ENCODE peak calls at places on chromosome 16, in four cellular contexts. One of them, this sample, is unnamed.

GRCh38 chr16:86479419-86479818 is 30.9 kb upstream of the FOXF1 start:
- DNase-seq in K562: no peak
- DNase-seq in GM12878: no peak
- DNase-seq in HepG2: no peak
- DNase-seq in this sample: no peak

GRCh38 chr16:67181346-67181745 is 2.4 kb downstream of the MATCAP1 start:
- DNase-seq in K562: no peak
- DNase-seq in GM12878: no peak
- DNase-seq in HepG2: no peak
- DNase-seq in this sample: no peak

GRCh38 chr16:3480901-3481695 is 14.2 kb downstream of the C16orf90 start:
- DNase-seq in K562: peak; percentile 55
- DNase-seq in GM12878: no peak
- DNase-seq in HepG2: peak; percentile 64
- DNase-seq in this sample: peak; percentile 31

GRCh38 chr16:69093974-69094373 is 11.5 kb upstream of the HAS3 start:
- DNase-seq in K562: no peak
- DNase-seq in GM12878: no peak
- DNase-seq in HepG2: no peak
- DNase-seq in this sample: no peak

GRCh38 chr16:65327346-65327745 is 205.5 kb upstream of the CDH11 start:
- DNase-seq in K562: no peak
- DNase-seq in GM12878: no peak
- DNase-seq in HepG2: no peak
- DNase-seq in this sample: no peak

GRCh38 chr16:58409316-58409973 is 17.2 kb downstream of the GINS3 start:
- DNase-seq in K562: no peak
- DNase-seq in GM12878: no peak
- DNase-seq in HepG2: no peak
- DNase-seq in this sample: no peak

GRCh38 chr16:57383276-57384247 is 11.3 kb downstream of the CX3CL1 start:
- DNase-seq in K562: no peak
- DNase-seq in GM12878: no peak
- DNase-seq in HepG2: peak; percentile 44
- DNase-seq in this sample: no peak

GRCh38 chr16:31202402-31203385 is at the start of gene PYCARD:
- DNase-seq in K562: peak; percentile 56
- DNase-seq in GM12878: no peak
- DNase-seq in HepG2: no peak
- DNase-seq in this sample: peak; percentile 57

GRCh38 chr16:31200821-31201510 is 1.6 kb downstream of the PYCARD start:
- DNase-seq in K562: peak; percentile 64
- DNase-seq in GM12878: no peak
- DNase-seq in HepG2: no peak
- DNase-seq in this sample: no peak

GRCh38 chr16:241866-242265 is 7.2 kb downstream of the FAM234A start:
- DNase-seq in K562: peak; percentile 25
- DNase-seq in GM12878: no peak
- DNase-seq in HepG2: no peak
- DNase-seq in this sample: no peak

GRCh38 chr16:54813778-54814177 is 116.9 kb upstream of the IRX5 start:
- DNase-seq in K562: no peak
- DNase-seq in GM12878: no peak
- DNase-seq in HepG2: no peak
- DNase-seq in this sample: no peak

GRCh38 chr16:2690852-2691251 is 8.5 kb downstream of the KCTD5 start:
- DNase-seq in K562: no peak
- DNase-seq in GM12878: no peak
- DNase-seq in HepG2: no peak
- DNase-seq in this sample: no peak

GRCh38 chr16:11138769-11139623 is 117.0 kb downstream of the SOCS1 start:
- DNase-seq in K562: no peak
- DNase-seq in GM12878: no peak
- DNase-seq in HepG2: peak; percentile 96
- DNase-seq in this sample: no peak

GRCh38 chr16:75238132-75238852 is 13.1 kb downstream of the BCAR1 start:
- DNase-seq in K562: no peak
- DNase-seq in GM12878: no peak
- DNase-seq in HepG2: peak; percentile 89
- DNase-seq in this sample: peak; percentile 15

GRCh38 chr16:10817963-10818941 is at the start of gene TVP23A:
- DNase-seq in K562: peak; percentile 45
- DNase-seq in GM12878: no peak
- DNase-seq in HepG2: no peak
- DNase-seq in this sample: peak; percentile 65

GRCh38 chr16:65069766-65070165 is 52.1 kb downstream of the CDH11 start:
- DNase-seq in K562: no peak
- DNase-seq in GM12878: no peak
- DNase-seq in HepG2: no peak
- DNase-seq in this sample: no peak

GRCh38 chr16:3577302-3577752 is at the start of gene NLRC3:
- DNase-seq in K562: no peak
- DNase-seq in GM12878: no peak
- DNase-seq in HepG2: no peak
- DNase-seq in this sample: no peak

GRCh38 chr16:3792472-3793012 is 75.2 kb upstream of the TRAP1 start:
- DNase-seq in K562: no peak
- DNase-seq in GM12878: no peak
- DNase-seq in HepG2: no peak
- DNase-seq in this sample: no peak

GRCh38 chr16:84463221-84463620 is 41.2 kb downstream of the MEAK7 start:
- DNase-seq in K562: no peak
- DNase-seq in GM12878: no peak
- DNase-seq in HepG2: no peak
- DNase-seq in this sample: no peak

GRCh38 chr16:10877472-10877946 is 507 bp downstream of the CIITA start:
- DNase-seq in K562: no peak
- DNase-seq in GM12878: no peak
- DNase-seq in HepG2: no peak
- DNase-seq in this sample: no peak

GRCh38 chr16:66070140-66070887 is 296.2 kb upstream of the CDH5 start:
- DNase-seq in K562: no peak
- DNase-seq in GM12878: no peak
- DNase-seq in HepG2: no peak
- DNase-seq in this sample: no peak

GRCh38 chr16:81521141-81521626 is 76.6 kb downstream of the CMIP start:
- DNase-seq in K562: peak; percentile 52
- DNase-seq in GM12878: no peak
- DNase-seq in HepG2: no peak
- DNase-seq in this sample: no peak

GRCh38 chr16:987846-988245 is 6.3 kb downstream of the SOX8 start:
- DNase-seq in K562: no peak
- DNase-seq in GM12878: no peak
- DNase-seq in HepG2: no peak
- DNase-seq in this sample: no peak

GRCh38 chr16:16864536-16864935 is 485.6 kb downstream of the NPIPA7 start:
- DNase-seq in K562: no peak
- DNase-seq in GM12878: no peak
- DNase-seq in HepG2: no peak
- DNase-seq in this sample: no peak

GRCh38 chr16:3035289-3035971 is 1.3 kb downstream of the BICDL2 start:
- DNase-seq in K562: no peak
- DNase-seq in GM12878: no peak
- DNase-seq in HepG2: no peak
- DNase-seq in this sample: no peak

GRCh38 chr16:16797239-16797638 is 418.3 kb downstream of the NPIPA7 start:
- DNase-seq in K562: no peak
- DNase-seq in GM12878: no peak
- DNase-seq in HepG2: no peak
- DNase-seq in this sample: peak; percentile 17

GRCh38 chr16:69567031-69567680 is 1.4 kb downstream of the NFAT5 start:
- DNase-seq in K562: peak; percentile 27
- DNase-seq in GM12878: no peak
- DNase-seq in HepG2: peak; percentile 55
- DNase-seq in this sample: no peak

GRCh38 chr16:87540072-87540976 is 47.5 kb upstream of the ZCCHC14 start:
- DNase-seq in K562: no peak
- DNase-seq in GM12878: no peak
- DNase-seq in HepG2: no peak
- DNase-seq in this sample: no peak

GRCh38 chr16:11665071-11665491 is 3.2 kb upstream of the SNN start:
- DNase-seq in K562: no peak
- DNase-seq in GM12878: no peak
- DNase-seq in HepG2: no peak
- DNase-seq in this sample: peak; percentile 55

GRCh38 chr16:14005335-14005734 is 65.8 kb upstream of the MRTFB start:
- DNase-seq in K562: no peak
- DNase-seq in GM12878: no peak
- DNase-seq in HepG2: no peak
- DNase-seq in this sample: no peak

GRCh38 chr16:89436362-89436761 is 54.0 kb downstream of the ANKRD11 start:
- DNase-seq in K562: no peak
- DNase-seq in GM12878: no peak
- DNase-seq in HepG2: no peak
- DNase-seq in this sample: no peak

GRCh38 chr16:54493076-54493475 is 206.5 kb upstream of the IRX3 start:
- DNase-seq in K562: no peak
- DNase-seq in GM12878: no peak
- DNase-seq in HepG2: no peak
- DNase-seq in this sample: no peak

GRCh38 chr16:49365711-49366509 is 7.7 kb upstream of the C16orf78 start:
- DNase-seq in K562: no peak
- DNase-seq in GM12878: peak; percentile 67
- DNase-seq in HepG2: no peak
- DNase-seq in this sample: no peak

GRCh38 chr16:29807426-29808218 is 1.3 kb downstream of the MAZ start:
- DNase-seq in K562: peak; percentile 85
- DNase-seq in GM12878: no peak
- DNase-seq in HepG2: peak; percentile 81
- DNase-seq in this sample: peak; percentile 76

GRCh38 chr16:29809031-29809747 is 2.8 kb upstream of the PRRT2 start:
- DNase-seq in K562: no peak
- DNase-seq in GM12878: no peak
- DNase-seq in HepG2: no peak
- DNase-seq in this sample: no peak

GRCh38 chr16:29806641-29807425 is 504 bp downstream of the MAZ start:
- DNase-seq in K562: peak; percentile 77
- DNase-seq in GM12878: no peak
- DNase-seq in HepG2: peak; percentile 76
- DNase-seq in this sample: peak; percentile 68

GRCh38 chr16:29809850-29810698 is 1.9 kb upstream of the PRRT2 start:
- DNase-seq in K562: peak; percentile 53
- DNase-seq in GM12878: no peak
- DNase-seq in HepG2: no peak
- DNase-seq in this sample: no peak

GRCh38 chr16:29808219-29808900 is 2.0 kb downstream of the MAZ start:
- DNase-seq in K562: no peak
- DNase-seq in GM12878: no peak
- DNase-seq in HepG2: no peak
- DNase-seq in this sample: no peak
- TF ChIP-seq CREB1 in K562: no peak
- TF ChIP-seq CREB1 in GM12878: no peak
- TF ChIP-seq CREB1 in HepG2: no peak
- TF ChIP-seq CREB1 in this sample: no peak

DNA sequence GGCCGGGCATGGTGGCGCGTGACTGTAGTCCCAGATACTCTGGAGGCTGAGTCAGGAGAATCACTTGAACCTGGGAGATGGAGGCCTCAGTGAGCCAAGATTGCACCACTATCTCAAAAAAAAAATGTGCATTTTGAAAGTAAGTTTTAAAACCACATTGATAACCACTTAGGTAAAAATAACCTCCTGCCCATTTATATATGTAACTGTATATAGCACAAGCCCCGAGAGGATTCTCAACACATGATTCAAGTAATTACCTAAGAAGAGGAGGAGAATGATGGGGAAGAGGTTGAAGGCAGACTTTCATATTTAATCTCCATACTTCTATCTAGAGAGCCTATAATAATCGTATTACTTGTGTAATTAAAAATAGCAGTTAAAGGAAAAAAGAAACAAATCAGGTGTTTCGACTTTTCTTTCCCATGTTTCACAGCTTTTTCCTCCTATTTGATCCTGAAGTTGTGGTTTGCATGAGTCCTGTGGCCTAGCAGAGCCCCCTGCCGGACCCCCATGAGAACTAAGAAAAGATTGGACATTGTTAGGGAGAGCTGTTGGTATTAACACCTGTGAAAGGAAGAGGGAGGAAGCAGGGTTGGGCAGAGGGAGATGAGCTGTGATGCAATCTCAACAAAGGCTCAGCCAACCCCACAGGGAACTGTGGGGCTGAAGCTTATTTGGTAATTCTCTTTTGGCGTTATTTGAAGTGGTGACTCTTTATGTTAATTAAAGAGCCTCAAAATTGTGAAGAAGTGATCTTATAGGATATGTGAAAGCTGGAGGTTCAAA is 22.1 kb downstream of the PMFBP1 start:
- DNase-seq in K562: peak; percentile 25
- DNase-seq in GM12878: no peak
- DNase-seq in HepG2: peak; percentile 50
- DNase-seq in this sample: peak; percentile 38
- TF ChIP-seq TCF7 in K562: no peak
- TF ChIP-seq TCF7 in GM12878: no peak
- TF ChIP-seq TCF7 in HepG2: no peak
- TF ChIP-seq TCF7 in this sample: no peak

DNA sequence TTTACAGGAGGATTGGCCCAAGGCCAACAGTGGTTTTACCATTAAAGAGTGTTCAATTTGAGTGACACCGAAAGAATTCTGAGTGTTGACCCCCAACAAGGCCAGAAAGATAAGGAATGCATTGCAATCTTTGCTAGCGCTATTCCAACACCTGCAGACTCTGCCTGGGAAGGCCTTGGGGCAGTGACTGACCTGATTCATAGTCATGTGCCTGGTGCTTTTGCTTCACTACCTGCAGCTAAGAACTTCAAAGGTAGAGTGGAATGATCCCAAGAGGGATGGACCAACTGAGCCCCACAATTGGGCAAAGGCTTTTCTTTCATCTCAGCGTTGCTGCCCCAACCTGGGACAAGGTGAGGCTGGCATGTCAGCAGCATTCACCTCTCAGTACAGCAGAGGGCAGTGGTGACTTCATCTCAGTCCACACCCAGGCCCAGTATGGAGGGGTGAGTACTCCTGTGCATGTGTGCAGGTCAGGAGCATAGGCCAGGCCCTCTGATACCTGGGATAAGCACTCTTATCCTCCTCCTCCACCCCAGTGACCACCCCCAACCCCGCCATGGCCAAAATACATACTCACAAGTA is 149.6 kb upstream of the GNAO1 start:
- DNase-seq in K562: peak; percentile 32
- DNase-seq in GM12878: no peak
- DNase-seq in HepG2: peak; percentile 45
- DNase-seq in this sample: peak; percentile 71
- TF ChIP-seq CREB1 in K562: no peak
- TF ChIP-seq CREB1 in GM12878: no peak
- TF ChIP-seq CREB1 in HepG2: no peak
- TF ChIP-seq CREB1 in this sample: no peak

GRCh38 chr16:27268376-27269299 is at the start of gene NSMCE1:
- DNase-seq in K562: peak; percentile 99
- DNase-seq in GM12878: peak; percentile 84
- DNase-seq in HepG2: peak; percentile 96
- DNase-seq in this sample: peak; percentile 96
- TF ChIP-seq TCF7 in K562: no peak
- TF ChIP-seq TCF7 in GM12878: no peak
- TF ChIP-seq TCF7 in HepG2: no peak
- TF ChIP-seq TCF7 in this sample: no peak

This sample was measured in WTC11.